ENCODE peak calls at places on chromosomes 5 and 9, in five cellular contexts. One of them, this sample, is unnamed.

GRCh38 chr5:180491496-180491895 is 2.7 kb upstream of the CNOT6 start:
- DNase-seq in sigmoid colon: no peak
- DNase-seq in GM23338: peak
- DNase-seq in K562: no peak
- DNase-seq in HepG2: no peak
- DNase-seq in this sample: peak

GRCh38 chr9:37338218-37338617 is 84.3 kb upstream of the GRHPR start:
- DNase-seq in sigmoid colon: no peak
- DNase-seq in GM23338: no peak
- DNase-seq in K562: no peak
- DNase-seq in HepG2: no peak
- DNase-seq in this sample: no peak

GRCh38 chr5:139863361-139863760 is 67.8 kb downstream of the PSD2 start:
- DNase-seq in sigmoid colon: peak
- DNase-seq in GM23338: no peak
- DNase-seq in K562: no peak
- DNase-seq in HepG2: no peak
- DNase-seq in this sample: no peak

GRCh38 chr5:83513491-83513890 is 41.9 kb downstream of the VCAN start:
- DNase-seq in sigmoid colon: no peak
- DNase-seq in GM23338: no peak
- DNase-seq in K562: no peak
- DNase-seq in HepG2: no peak
- DNase-seq in this sample: no peak

GRCh38 chr5:28576022-28576421 is 1537.6 kb upstream of the CDH9 start:
- DNase-seq in sigmoid colon: no peak
- DNase-seq in GM23338: peak
- DNase-seq in K562: no peak
- DNase-seq in HepG2: peak
- DNase-seq in this sample: no peak

GRCh38 chr5:34652916-34653315 is 3.2 kb upstream of the RAI14 start:
- DNase-seq in sigmoid colon: no peak
- DNase-seq in GM23338: no peak
- DNase-seq in K562: no peak
- DNase-seq in HepG2: no peak
- DNase-seq in this sample: no peak

GRCh38 chr9:134068742-134069535 is 1.1 kb upstream of the BRD3 start:
- DNase-seq in sigmoid colon: peak
- DNase-seq in GM23338: no peak
- DNase-seq in K562: no peak
- DNase-seq in HepG2: no peak
- DNase-seq in this sample: no peak

GRCh38 chr9:38006163-38006562 is 62.9 kb downstream of the SHB start:
- DNase-seq in sigmoid colon: no peak
- DNase-seq in GM23338: no peak
- DNase-seq in K562: no peak
- DNase-seq in HepG2: no peak
- DNase-seq in this sample: no peak

GRCh38 chr9:134554750-134555655 is 86.6 kb upstream of the COL5A1 start:
- DNase-seq in sigmoid colon: peak
- DNase-seq in GM23338: no peak
- DNase-seq in K562: no peak
- DNase-seq in HepG2: no peak
- DNase-seq in this sample: no peak

GRCh38 chr9:16309350-16310271 is 560.9 kb downstream of the BNC2 start:
- DNase-seq in sigmoid colon: peak
- DNase-seq in GM23338: no peak
- DNase-seq in K562: no peak
- DNase-seq in HepG2: no peak
- DNase-seq in this sample: no peak

GRCh38 chr9:128656416-128657343 is at the start of gene DYNC2I2:
- DNase-seq in sigmoid colon: peak
- DNase-seq in GM23338: peak
- DNase-seq in K562: peak
- DNase-seq in HepG2: peak
- DNase-seq in this sample: peak
- TF ChIP-seq POLR2AphosphoS5 in sigmoid colon: peak
- TF ChIP-seq POLR2AphosphoS5 in GM23338: peak
- TF ChIP-seq POLR2AphosphoS5 in K562: peak
- TF ChIP-seq POLR2AphosphoS5 in HepG2: peak
- TF ChIP-seq POLR2AphosphoS5 in this sample: peak

DNA sequence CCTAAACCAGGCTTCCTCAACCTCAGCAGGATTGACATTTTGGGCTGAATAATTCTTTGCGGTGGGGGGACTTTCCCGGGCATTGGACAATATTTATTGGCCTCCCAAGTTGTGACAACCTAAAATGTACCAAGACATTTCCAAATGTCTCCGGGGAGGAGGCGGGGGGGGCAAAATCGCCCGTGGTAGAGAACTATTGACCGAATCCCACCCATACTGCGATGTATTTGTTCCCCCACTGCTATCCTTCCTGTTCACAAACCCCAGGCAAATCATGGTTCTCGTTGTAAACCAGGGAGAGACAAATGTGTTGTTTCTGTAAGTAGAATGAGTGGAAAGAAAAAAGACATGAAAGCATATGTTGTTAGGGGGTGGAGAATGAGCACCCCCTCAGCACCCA is 141.8 kb downstream of the PSAT1 start:
- DNase-seq in sigmoid colon: no peak
- DNase-seq in GM23338: no peak
- DNase-seq in K562: no peak
- DNase-seq in HepG2: no peak
- DNase-seq in this sample: no peak
- H3K4me3 ChIP-seq in sigmoid colon: no peak
- H3K4me3 ChIP-seq in GM23338: no peak
- H3K4me3 ChIP-seq in K562: no peak
- H3K4me3 ChIP-seq in HepG2: no peak
- H3K4me3 ChIP-seq in this sample: peak

GRCh38 chr9:125747053-125747764 is at the start of gene PBX3:
- DNase-seq in sigmoid colon: peak
- DNase-seq in GM23338: peak
- DNase-seq in K562: peak
- DNase-seq in HepG2: no peak
- DNase-seq in this sample: no peak
- TF ChIP-seq POLR2AphosphoS5 in sigmoid colon: peak
- TF ChIP-seq POLR2AphosphoS5 in GM23338: no peak
- TF ChIP-seq POLR2AphosphoS5 in K562: no peak
- TF ChIP-seq POLR2AphosphoS5 in HepG2: no peak
- TF ChIP-seq POLR2AphosphoS5 in this sample: peak

DNA sequence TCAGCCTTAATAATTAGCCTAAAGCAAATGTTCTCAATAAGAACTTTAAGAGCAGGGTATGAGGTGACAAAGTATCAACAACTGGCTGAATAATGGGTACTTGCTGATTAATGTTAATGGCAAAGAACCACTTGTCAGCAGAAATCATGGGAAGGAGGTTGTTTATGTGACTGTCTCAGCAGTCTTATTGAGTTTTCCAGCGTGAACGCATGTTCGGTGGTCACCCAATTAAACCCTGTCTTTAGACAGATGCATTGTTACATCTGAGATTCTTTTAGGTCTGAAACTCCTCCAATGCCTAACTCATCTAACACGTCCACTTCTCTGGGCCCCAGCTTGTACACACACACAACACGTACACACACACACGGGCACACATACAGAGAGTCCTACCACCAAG is 18.2 kb upstream of the TSSK1B start:
- DNase-seq in sigmoid colon: no peak
- DNase-seq in GM23338: no peak
- DNase-seq in K562: no peak
- DNase-seq in HepG2: no peak
- DNase-seq in this sample: no peak
- H3K4me3 ChIP-seq in sigmoid colon: no peak
- H3K4me3 ChIP-seq in GM23338: no peak
- H3K4me3 ChIP-seq in K562: no peak
- H3K4me3 ChIP-seq in HepG2: no peak
- H3K4me3 ChIP-seq in this sample: no peak

GRCh38 chr9:335373-335772 is 120.7 kb downstream of the DOCK8 start:
- DNase-seq in sigmoid colon: no peak
- DNase-seq in GM23338: no peak
- DNase-seq in K562: no peak
- DNase-seq in HepG2: no peak
- DNase-seq in this sample: no peak

GRCh38 chr9:336039-336438 is 121.4 kb downstream of the DOCK8 start:
- DNase-seq in sigmoid colon: no peak
- DNase-seq in GM23338: no peak
- DNase-seq in K562: no peak
- DNase-seq in HepG2: peak
- DNase-seq in this sample: no peak

GRCh38 chr9:341634-342421 is 127.2 kb downstream of the DOCK8 start:
- DNase-seq in sigmoid colon: no peak
- DNase-seq in GM23338: no peak
- DNase-seq in K562: no peak
- DNase-seq in HepG2: no peak
- DNase-seq in this sample: no peak

GRCh38 chr9:343773-344172 is 129.1 kb downstream of the DOCK8 start:
- DNase-seq in sigmoid colon: no peak
- DNase-seq in GM23338: no peak
- DNase-seq in K562: no peak
- DNase-seq in HepG2: no peak
- DNase-seq in this sample: no peak

GRCh38 chr9:338602-339001 is 123.9 kb downstream of the DOCK8 start:
- DNase-seq in sigmoid colon: no peak
- DNase-seq in GM23338: no peak
- DNase-seq in K562: no peak
- DNase-seq in HepG2: no peak
- DNase-seq in this sample: no peak
- TF ChIP-seq POLR2AphosphoS5 in sigmoid colon: no peak
- TF ChIP-seq POLR2AphosphoS5 in GM23338: no peak
- TF ChIP-seq POLR2AphosphoS5 in K562: no peak
- TF ChIP-seq POLR2AphosphoS5 in HepG2: no peak
- TF ChIP-seq POLR2AphosphoS5 in this sample: no peak

DNA sequence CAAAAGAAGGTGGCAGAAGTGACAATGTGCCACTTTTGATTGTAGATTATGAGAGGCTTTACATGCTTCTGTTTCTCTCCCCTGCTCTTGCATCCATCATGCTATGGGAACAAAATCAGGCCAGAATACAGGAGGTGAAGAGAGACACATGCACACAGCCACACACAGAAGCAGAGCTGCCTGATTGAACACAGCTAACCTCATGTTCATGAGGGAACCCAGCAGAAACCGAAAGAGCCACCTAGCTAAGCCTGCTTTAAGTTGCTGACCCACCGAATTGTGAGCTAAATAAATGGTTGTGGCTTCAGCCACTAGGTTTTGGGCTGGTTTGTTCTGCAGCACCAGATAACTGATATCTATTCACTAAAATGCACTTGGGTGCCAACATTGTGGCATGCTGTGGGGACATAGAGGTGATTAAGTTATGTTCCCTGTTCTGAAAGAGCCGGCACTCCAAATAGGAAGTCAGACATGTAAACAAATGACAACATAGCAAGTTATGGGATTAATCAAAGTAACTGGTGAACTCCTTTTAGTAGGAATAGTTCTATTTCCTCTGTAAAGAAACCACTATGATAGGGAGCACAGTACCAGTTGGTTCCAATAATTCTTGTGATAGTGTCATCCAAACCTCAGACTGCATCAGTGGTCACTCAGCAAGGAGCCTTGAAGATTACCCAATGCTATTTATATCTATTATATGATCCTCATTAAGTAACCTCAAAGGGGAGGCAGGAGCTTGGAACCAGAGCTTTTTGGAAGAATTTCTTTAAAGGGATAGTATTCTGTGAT is 93.7 kb upstream of the TNC start:
- DNase-seq in sigmoid colon: no peak
- DNase-seq in GM23338: no peak
- DNase-seq in K562: no peak
- DNase-seq in HepG2: no peak
- DNase-seq in this sample: no peak
- H3K4me3 ChIP-seq in sigmoid colon: no peak
- H3K4me3 ChIP-seq in GM23338: no peak
- H3K4me3 ChIP-seq in K562: no peak
- H3K4me3 ChIP-seq in HepG2: no peak
- H3K4me3 ChIP-seq in this sample: no peak

DNA sequence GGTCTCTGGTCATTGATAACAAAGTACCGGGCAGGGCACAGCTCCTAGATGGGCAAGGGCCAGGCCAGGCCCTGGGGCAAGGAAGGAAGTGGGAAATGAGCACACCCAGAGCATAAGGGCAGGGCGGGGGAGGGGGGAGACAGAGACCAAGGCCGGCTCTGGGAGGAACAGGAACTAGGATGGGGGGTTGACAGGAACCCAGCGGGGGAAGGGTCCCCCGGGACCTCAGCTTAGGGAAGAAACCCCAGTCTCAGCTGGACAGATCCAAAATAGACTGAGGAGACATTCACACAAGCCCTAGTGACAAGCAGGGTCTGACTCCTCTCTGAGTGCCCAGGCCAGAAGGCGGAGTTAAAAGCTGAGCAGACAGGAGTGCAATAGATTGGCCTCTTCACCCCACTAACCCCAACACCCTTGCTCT is 731 bp downstream of the ATOSB start:
- DNase-seq in sigmoid colon: peak
- DNase-seq in GM23338: peak
- DNase-seq in K562: peak
- DNase-seq in HepG2: no peak
- DNase-seq in this sample: no peak
- TF ChIP-seq POLR2AphosphoS5 in sigmoid colon: no peak
- TF ChIP-seq POLR2AphosphoS5 in GM23338: no peak
- TF ChIP-seq POLR2AphosphoS5 in K562: no peak
- TF ChIP-seq POLR2AphosphoS5 in HepG2: no peak
- TF ChIP-seq POLR2AphosphoS5 in this sample: no peak